ENCODE peak calls at places on chromosomes 7 and 10, in four cellular contexts. B is naive B cell, I is NCI-H146, W is lung microvascular endothelial cell. D is an unnamed sample.

GRCh38 chr7:112331495-112331894 is 118.8 kb upstream of the IFRD1 start:
- DNase-seq in I (no peak), B (no peak), W (no peak), D (no peak)

GRCh38 chr10:22958338-22958737 is 30.5 kb downstream of the ARMC3 start:
- DNase-seq in I (no peak), B (no peak), W (no peak), D (no peak)

GRCh38 chr7:158824028-158824427 is 5.3 kb downstream of the ESYT2 start:
- DNase-seq in B (no peak), W (no peak), I (no peak), D (no peak)

GRCh38 chr10:128222317-128222849 is 96.2 kb upstream of the MKI67 start:
- DNase-seq in B (no peak), I (no peak), W (no peak), D (no peak)

GRCh38 chr10:46530249-46531186 is 25.9 kb downstream of the GPRIN2 start:
- DNase-seq in I (no peak), B (no peak), W (no peak), D (peak; percentile 26)

GRCh38 chr10:72690071-72690755 is 1.7 kb upstream of the MCU start:
- DNase-seq in W (no peak), I (no peak), B (no peak), D (peak; percentile 15)

GRCh38 chr10:125448596-125448995 is 234.4 kb downstream of the TEX36 start:
- DNase-seq in I (no peak), W (peak; percentile 40), B (no peak), D (peak; percentile 82)

GRCh38 chr7:30585675-30586074 is 9.0 kb upstream of the GARS1 start:
- DNase-seq in B (no peak), W (no peak), I (no peak), D (no peak)

GRCh38 chr10:22341936-22342222 is 3.4 kb upstream of the SPAG6 start:
- DNase-seq in B (no peak), I (no peak), W (no peak), D (no peak)

GRCh38 chr10:43237128-43237527 is 29.7 kb downstream of the RASGEF1A start:
- DNase-seq in W (no peak), I (no peak), B (no peak), D (no peak)

GRCh38 chr7:102106625-102107024 is 180.0 kb upstream of the SH2B2 start:
- DNase-seq in W (no peak), B (no peak), I (no peak), D (no peak)

GRCh38 chr7:94146408-94146807 is 142.3 kb upstream of the BET1 start:
- DNase-seq in I (no peak), W (no peak), B (no peak), D (no peak)

GRCh38 chr10:71338728-71339495 is 19.9 kb downstream of the SLC29A3 start:
- DNase-seq in W (no peak), I (no peak), B (no peak), D (peak; percentile 37)

GRCh38 chr7:74059681-74060588 is 23.7 kb upstream of the LIMK1 start:
- DNase-seq in I (no peak), W (no peak), B (no peak), D (peak; percentile 57)

GRCh38 chr10:69961864-69962745 is 90.5 kb upstream of the MACROH2A2 start:
- DNase-seq in I (no peak), B (no peak), W (no peak), D (no peak)

GRCh38 chr7:65800890-65801341 is 72.0 kb upstream of the VKORC1L1 start:
- DNase-seq in I (no peak), W (no peak), B (no peak), D (no peak)

GRCh38 chr7:53398566-53398965 is 363.1 kb downstream of the POM121L12 start:
- DNase-seq in B (no peak), W (no peak), I (no peak), D (no peak)

GRCh38 chr10:102994551-102995295 is 76.6 kb downstream of the CNNM2 start:
- DNase-seq in I (no peak), B (no peak), W (no peak), D (peak; percentile 43)

GRCh38 chr10:90925078-90926029 is 4.5 kb upstream of the ANKRD1 start:
- DNase-seq in B (no peak), W (no peak), I (no peak), D (no peak)

GRCh38 chr10:22606164-22606614 is 108.2 kb downstream of the PIP4K2A start:
- DNase-seq in B (peak; percentile 75), W (peak; percentile 99), I (no peak), D (no peak)

GRCh38 chr7:70695804-70696104 is 436.2 kb upstream of the GALNT17 start:
- DNase-seq in W (no peak), I (peak; percentile 24), B (peak; percentile 21), D (no peak)

GRCh38 chr10:96017227-96017687 is 26.1 kb upstream of the CCNJ start:
- DNase-seq in I (peak; percentile 69), W (peak; percentile 78), B (peak; percentile 47), D (peak; percentile 85)

GRCh38 chr10:72951760-72952159 is 2.8 kb downstream of the PLA2G12B start:
- DNase-seq in I (no peak), B (no peak), W (no peak), D (no peak)

GRCh38 chr7:128781126-128781525 is 5.5 kb upstream of the OPN1SW start:
- DNase-seq in I (no peak), W (no peak), B (no peak), D (no peak)

GRCh38 chr7:31890751-31891150 is 179.5 kb downstream of the PDE1C start:
- DNase-seq in W (no peak), B (no peak), I (no peak), D (no peak)

GRCh38 chr10:63707254-63707910 is 186.2 kb downstream of the REEP3 start:
- DNase-seq in W (peak; percentile 86), B (no peak), I (no peak), D (peak; percentile 88)

GRCh38 chr10:9957352-9957751 is 1060.3 kb upstream of the CELF2 start:
- DNase-seq in W (no peak), B (no peak), I (no peak), D (no peak)

GRCh38 chr10:4654496-4654895 is 171.5 kb upstream of the AKR1E2 start:
- DNase-seq in B (no peak), W (no peak), I (no peak), D (no peak)

GRCh38 chr7:132084776-132085388 is 491.4 kb downstream of the PLXNA4 start:
- DNase-seq in W (peak; percentile 11), I (no peak), B (no peak), D (peak; percentile 20)

GRCh38 chr7:28855538-28856217 is 102.5 kb downstream of the TRIL start:
- DNase-seq in W (no peak), B (no peak), I (no peak), D (peak; percentile 21)

GRCh38 chr7:139725077-139725476 is 52.7 kb downstream of the HIPK2 start:
- DNase-seq in B (peak; percentile 31), I (no peak), W (no peak), D (peak; percentile 54)

GRCh38 chr7:70193514-70193913 is 595.2 kb downstream of the AUTS2 start:
- DNase-seq in B (no peak), W (no peak), I (peak; percentile 40), D (peak; percentile 57)

D was measured in DMS53.